ENCODE peak calls at places on chromosomes 16 and 17, in six cellular contexts. V is activated CD8-positive, alpha-beta memory T cell treated with anti-CD3 and anti-CD28 coated beads, Interleukin-2, amount 50 U/mL, for 48 hours; D is germinal center; F is HT-29; C is psoas muscle; O is AG10803. B is an unnamed sample.

GRCh38 chr17:2705263-2705662 is 6.3 kb downstream of the CLUH start:
- DNase-seq in V (no peak), D (no peak), F (peak), C (no peak), O (no peak), B (no peak)

GRCh38 chr16:47141773-47142468 is 1.8 kb downstream of the NETO2 start:
- DNase-seq in V (peak), D (peak), F (peak), C (peak), O (peak), B (peak)

GRCh38 chr17:21287703-21288449 is 3.4 kb downstream of the MAP2K3 start:
- DNase-seq in V (peak), D (peak), F (peak), C (peak), O (peak), B (peak)

GRCh38 chr17:74751210-74751529 is 2.7 kb downstream of the NHERF1 start:
- DNase-seq in V (no peak), D (no peak), F (peak), C (no peak), O (no peak), B (no peak)

GRCh38 chr17:56592487-56593072 is 919 bp upstream of the NOG start:
- DNase-seq in V (peak), D (peak), F (peak), C (peak), O (peak), B (peak)

GRCh38 chr17:63774141-63774981 is at the start of gene DDX42:
- DNase-seq in V (no peak), D (no peak), F (peak), C (peak), O (peak), B (peak)

GRCh38 chr16:78237346-78237745 is 137.9 kb downstream of the WWOX start:
- DNase-seq in V (no peak), D (no peak), F (no peak), C (no peak), O (no peak), B (no peak)

GRCh38 chr16:83939266-83939856 is 13.7 kb upstream of the OSGIN1 start:
- DNase-seq in V (no peak), D (no peak), F (no peak), C (no peak), O (no peak), B (peak)

GRCh38 chr17:51555153-51555552 is 294.8 kb downstream of the UTP18 start:
- DNase-seq in V (no peak), D (no peak), F (no peak), C (no peak), O (no peak), B (no peak)

GRCh38 chr16:23009075-23009474 is 140.2 kb downstream of the USP31 start:
- DNase-seq in V (no peak), D (no peak), F (no peak), C (no peak), O (no peak), B (no peak)

GRCh38 chr17:16916557-16916920 is 55.4 kb downstream of the TNFRSF13B start:
- DNase-seq in V (peak), D (no peak), F (no peak), C (no peak), O (no peak), B (no peak)

GRCh38 chr16:25366078-25366477 is 108.4 kb upstream of the ZKSCAN2 start:
- DNase-seq in V (no peak), D (peak), F (peak), C (no peak), O (no peak), B (no peak)

GRCh38 chr16:61323456-61323855 is 712.8 kb downstream of the CDH8 start:
- DNase-seq in V (no peak), D (no peak), F (no peak), C (no peak), O (no peak), B (no peak)

GRCh38 chr16:25544294-25544693 is 147.5 kb upstream of the HS3ST4 start:
- DNase-seq in V (no peak), D (no peak), F (no peak), C (no peak), O (no peak), B (no peak)

GRCh38 chr16:54148974-54149373 is 137.6 kb downstream of the IRX3 start:
- DNase-seq in V (no peak), D (no peak), F (no peak), C (no peak), O (no peak), B (no peak)

GRCh38 chr17:76539631-76540271 is at the start of gene PRCD:
- DNase-seq in V (no peak), D (no peak), F (no peak), C (no peak), O (no peak), B (no peak)

GRCh38 chr16:53911506-53911905 is 207.6 kb downstream of the FTO start:
- DNase-seq in V (no peak), D (no peak), F (no peak), C (no peak), O (peak), B (no peak)

B was measured in right lobe of liver.